ENCODE peak calls at places on chromosomes 1 and 21, in six cellular contexts. O is right lobe of liver, B is cardiac muscle cell, P is lower lobe of right lung, F is left ventricle myocardium inferior, W is heart left ventricle. T is an unnamed sample. For H3K27me3, the result is how much of the 10 kb centered on the place peaks cover.

GRCh38 chr21:29232601-29233541 is 65.9 kb upstream of the BACH1 start:
- DNase-seq in F (no peak), B (peak), W (no peak), O (no peak), P (no peak), T (no peak)

GRCh38 chr1:185636848-185637247 is 97.3 kb upstream of the HMCN1 start:
- DNase-seq in F (no peak), B (no peak), O (no peak), W (no peak), P (no peak), T (no peak)

GRCh38 chr1:177948336-177948972 is 21.4 kb downstream of the SEC16B start:
- DNase-seq in B (peak), F (peak), O (no peak), W (no peak), P (no peak), T (peak)

GRCh38 chr1:188867614-188868013 is 1610.0 kb downstream of the BRINP3 start:
- DNase-seq in O (no peak), W (no peak), B (no peak), P (no peak), F (no peak), T (no peak)

GRCh38 chr21:46084041-46084561 is 13.8 kb upstream of the COL6A2 start:
- DNase-seq in P (no peak), O (no peak), F (no peak), B (no peak), W (peak), T (no peak)

GRCh38 chr1:206448471-206448870 is 21.8 kb upstream of the IKBKE start:
- DNase-seq in P (no peak), O (no peak), W (no peak), F (no peak), B (no peak), T (no peak)

GRCh38 chr1:74767490-74767889 is 34.5 kb downstream of the TYW3 start:
- DNase-seq in O (no peak), W (no peak), P (no peak), B (peak), F (no peak), T (no peak)

GRCh38 chr1:17612831-17613230 is 73.3 kb downstream of the ARHGEF10L start:
- DNase-seq in F (no peak), B (no peak), W (no peak), O (no peak), P (no peak), T (no peak)

GRCh38 chr1:92585831-92586230 is 99.1 kb upstream of the GFI1 start:
- DNase-seq in W (no peak), B (no peak), P (no peak), O (no peak), F (no peak), T (no peak)

DNA sequence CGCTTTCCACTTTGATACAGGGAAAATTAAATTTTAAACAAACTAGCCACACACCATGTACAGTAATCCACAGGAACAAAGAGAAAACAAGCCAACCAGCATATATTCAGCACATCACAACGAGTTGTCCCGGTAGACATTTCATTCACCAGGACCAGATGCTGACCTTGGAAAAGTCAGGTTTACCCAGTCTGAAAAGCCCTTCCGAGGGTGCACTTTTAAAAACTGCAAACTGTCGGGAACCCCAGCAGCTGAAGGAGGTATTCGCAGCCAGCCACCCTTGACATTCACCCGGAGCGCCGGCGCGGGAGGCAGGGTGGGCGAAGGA is 1.2 kb downstream of the MCOLN3 start:
- DNase-seq in P (no peak), F (no peak), W (no peak), B (no peak), O (no peak), T (no peak)
- H3K27me3 ChIP-seq in P (under half), F (half or more), W (under half), B (half or more), O (under half), T (under half)

DNA sequence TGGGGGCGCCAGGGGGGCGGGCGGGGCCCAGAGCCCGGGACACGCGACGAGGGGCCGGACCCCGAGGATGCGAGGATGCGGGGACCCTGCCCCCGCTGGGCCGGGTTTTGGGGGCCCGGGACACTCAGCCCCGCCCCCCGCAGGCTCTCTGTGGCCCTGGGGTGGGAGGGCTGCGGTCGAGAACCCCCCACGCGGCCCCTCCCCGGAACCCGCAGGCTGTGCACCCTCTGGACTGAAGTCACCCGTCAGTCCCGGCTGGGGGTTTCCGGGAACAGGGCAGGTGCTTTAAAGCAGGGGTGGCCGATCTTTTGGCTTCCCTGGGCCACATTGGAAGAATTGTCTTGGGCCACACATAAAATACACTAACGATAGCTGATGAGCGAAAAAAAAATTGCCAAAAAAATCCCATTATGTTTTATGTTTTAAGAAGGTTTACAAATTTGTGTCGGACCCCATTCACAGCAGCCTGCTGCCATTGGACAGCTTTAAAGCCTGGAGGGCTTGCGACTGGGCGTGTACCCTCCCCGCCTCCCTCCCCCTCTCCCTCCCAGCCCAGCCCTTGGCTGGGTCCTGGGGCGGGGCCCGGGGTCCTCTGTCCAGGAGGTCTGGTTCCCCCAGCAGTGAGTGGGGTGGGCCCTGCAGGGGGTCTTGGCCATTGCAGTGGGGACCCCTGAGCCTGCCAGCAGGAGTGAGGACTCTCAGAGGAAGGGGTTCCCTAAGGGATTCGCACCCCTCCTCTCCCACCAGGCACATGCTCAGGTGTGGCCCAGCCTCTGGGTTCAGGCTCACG is 21.6 kb upstream of the C1orf159 start:
- DNase-seq in O (no peak), P (no peak), B (no peak), F (no peak), W (no peak), T (no peak)
- H3K4me3 ChIP-seq in O (no peak), P (peak), B (no peak), F (no peak), W (no peak), T (no peak)

DNA sequence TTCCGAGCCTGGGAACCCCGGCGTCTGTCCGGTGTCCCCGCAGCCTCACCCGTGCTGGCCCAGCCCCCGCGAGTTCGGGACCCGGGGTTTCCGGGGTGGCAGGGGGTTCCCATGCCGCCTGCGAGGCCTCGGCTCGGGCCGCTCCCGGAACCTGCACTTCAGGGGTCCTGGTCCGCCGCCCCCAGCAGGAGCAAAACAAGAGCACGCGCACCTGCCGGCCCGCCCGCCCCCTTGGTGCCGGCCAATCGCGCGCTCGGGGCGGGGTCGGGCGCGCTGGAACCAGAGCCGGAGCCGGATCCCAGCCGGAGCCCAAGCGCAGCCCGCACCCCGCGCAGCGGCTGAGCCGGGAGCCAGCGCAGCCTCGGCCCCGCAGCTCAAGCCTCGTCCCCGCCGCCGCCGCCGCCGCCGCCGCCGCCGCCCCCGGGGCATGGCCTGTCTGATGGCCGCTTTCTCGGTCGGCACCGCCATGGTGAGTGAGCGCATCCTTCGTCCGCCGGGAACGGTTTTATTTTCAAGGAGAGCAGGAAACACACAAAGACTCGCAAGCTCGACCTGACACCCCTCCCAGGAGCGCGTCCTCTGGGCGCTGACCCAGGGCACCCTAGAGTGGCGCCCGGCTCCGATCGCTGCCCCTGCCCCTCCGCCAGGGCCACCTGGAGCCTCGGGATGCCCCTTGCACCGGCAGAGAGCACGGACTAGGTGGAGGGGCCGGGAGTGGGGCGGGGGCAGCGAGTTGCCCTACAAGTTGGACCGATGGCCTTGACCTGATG is at the start of gene ABCG1:
- DNase-seq in O (peak), P (peak), W (peak), B (peak), F (peak), T (peak)
- H3K27ac ChIP-seq in O (peak), P (peak), W (peak), B (no peak), F (peak), T (peak)

GRCh38 chr1:4657920-4658585 is 3.6 kb downstream of the AJAP1 start:
- DNase-seq in O (no peak), P (no peak), B (no peak), W (no peak), F (no peak), T (no peak)

GRCh38 chr1:4658643-4659042 is 4.2 kb downstream of the AJAP1 start:
- DNase-seq in F (no peak), B (no peak), P (no peak), O (no peak), W (no peak), T (no peak)

GRCh38 chr1:4660917-4661594 is 6.6 kb downstream of the AJAP1 start:
- DNase-seq in F (no peak), W (no peak), B (no peak), P (no peak), O (no peak), T (no peak)

GRCh38 chr1:4657244-4657789 is 2.9 kb downstream of the AJAP1 start:
- DNase-seq in B (no peak), O (no peak), F (no peak), W (no peak), P (no peak), T (no peak)

DNA sequence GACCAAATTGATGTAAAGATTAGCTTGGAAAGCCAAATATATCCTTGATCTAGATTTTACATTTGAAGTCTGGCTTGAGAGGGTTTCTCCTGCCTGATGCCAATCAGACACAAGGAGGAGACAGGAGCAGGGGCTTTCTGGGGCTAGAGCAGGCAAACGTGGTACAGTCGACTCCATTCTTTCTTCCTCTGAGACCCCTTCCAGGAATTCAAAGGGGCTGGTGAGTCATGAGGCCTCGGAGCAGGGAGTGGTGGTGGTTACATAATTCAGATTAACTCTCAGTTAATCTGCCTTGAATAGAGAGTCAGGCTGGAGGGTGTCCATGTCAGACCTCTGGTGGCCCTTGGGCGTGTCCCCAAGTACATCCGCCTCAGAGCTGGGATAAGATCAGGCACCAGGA is 4.8 kb downstream of the AJAP1 start:
- DNase-seq in B (no peak), F (no peak), W (no peak), O (no peak), P (no peak), T (no peak)
- H3K27me3 ChIP-seq in B (half or more), F (half or more), W (under half), O (under half), P (half or more), T (under half)

DNA sequence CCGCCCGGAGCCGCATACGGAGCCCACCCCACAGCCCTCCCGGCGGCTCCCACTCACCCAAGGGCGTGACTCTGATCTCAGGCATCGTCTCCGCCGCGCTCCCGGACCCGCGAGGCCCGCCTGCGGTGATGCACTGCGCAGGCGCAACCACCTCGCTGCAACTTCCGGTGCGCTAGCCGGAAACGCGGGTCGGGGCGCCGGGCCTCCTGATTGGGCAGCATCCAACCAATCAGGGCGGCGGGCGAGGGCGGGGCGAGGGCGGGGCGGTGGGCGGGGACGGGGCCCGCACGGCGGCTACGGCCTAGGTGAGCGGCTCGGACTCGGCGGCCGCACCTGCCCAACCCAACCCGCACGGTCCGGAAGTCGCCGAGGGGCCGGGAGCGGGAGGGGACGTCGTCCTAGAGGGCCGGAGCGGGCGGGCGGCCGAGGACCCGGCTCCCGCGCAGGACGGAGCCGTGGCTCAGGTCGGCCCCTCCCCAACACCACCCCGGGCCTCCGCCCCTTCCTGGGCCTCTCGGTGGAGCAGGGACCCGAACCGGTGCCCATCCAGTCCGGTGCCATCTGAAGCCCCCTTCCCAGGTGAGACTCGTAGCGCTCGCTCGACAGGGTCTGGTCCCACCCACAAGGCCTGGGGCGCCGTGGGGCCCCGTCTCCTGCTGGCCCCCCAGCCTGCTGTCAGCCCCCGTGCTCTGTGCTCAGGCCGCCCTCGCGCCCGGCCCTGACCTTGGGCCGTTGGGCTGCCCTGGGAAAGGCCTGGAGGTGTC is at the start of the genes CPTP and INTS11:
- DNase-seq in W (peak), B (peak), F (peak), P (peak), O (peak), T (peak)
- H3K4me3 ChIP-seq in W (peak), B (peak), F (peak), P (peak), O (peak), T (peak)